ENCODE peak calls at places on chromosomes 3 and 15, in seven cellular contexts. N is mammary epithelial cell, V is heart left ventricle, O is ovary, B is cardiac muscle cell, K is left ventricle myocardium inferior, L is A549. D is an unnamed sample.

GRCh38 chr3:51588724-51589123 is 50.2 kb downstream of the RAD54L2 start:
- DNase-seq in N (no peak), V (no peak), O (no peak), B (no peak), K (no peak), L (no peak), D (no peak)

GRCh38 chr3:111801697-111802655 is 57.1 kb upstream of the PHLDB2 start:
- DNase-seq in N (peak; percentile 90), V (no peak), O (no peak), B (no peak), K (no peak), L (peak; percentile 89), D (no peak)

GRCh38 chr3:61571516-61572336 is 10.4 kb downstream of the PTPRG start:
- DNase-seq in N (no peak), V (peak; percentile 46), O (peak; percentile 11), B (no peak), K (no peak), L (no peak), D (no peak)

GRCh38 chr3:177982034-177982433 is 554.2 kb upstream of the KCNMB2 start:
- DNase-seq in N (peak; percentile 1), V (no peak), O (no peak), B (no peak), K (no peak), L (no peak), D (no peak)

GRCh38 chr15:30905821-30906220 is 2.1 kb downstream of the FAN1 start:
- DNase-seq in N (no peak), V (no peak), O (no peak), B (peak; percentile 11), K (no peak), L (no peak), D (no peak)

GRCh38 chr3:194497799-194498575 is 11.2 kb upstream of the ATP13A3 start:
- DNase-seq in N (no peak), V (peak; percentile 52), O (no peak), B (no peak), K (no peak), L (no peak), D (no peak)

GRCh38 chr15:27722102-27722501 is 377.0 kb downstream of the OCA2 start:
- DNase-seq in N (no peak), V (no peak), O (no peak), B (no peak), K (no peak), L (no peak), D (no peak)

GRCh38 chr3:188241072-188241471 is 87.1 kb downstream of the LPP start:
- DNase-seq in N (no peak), V (peak; percentile 70), O (no peak), B (peak; percentile 67), K (peak; percentile 36), L (peak; percentile 55), D (peak; percentile 69)

GRCh38 chr15:62067448-62068044 is 769 bp downstream of the C2CD4A start:
- DNase-seq in N (peak; percentile 19), V (no peak), O (peak; percentile 12), B (peak; percentile 17), K (peak; percentile 31), L (peak; percentile 49), D (peak; percentile 77)

GRCh38 chr3:150293401-150294001 is 114.6 kb upstream of the TSC22D2 start:
- DNase-seq in N (no peak), V (no peak), O (no peak), B (no peak), K (no peak), L (no peak), D (no peak)

GRCh38 chr3:30342319-30343060 is 263.9 kb upstream of the TGFBR2 start:
- DNase-seq in N (peak; percentile 97), V (peak; percentile 58), O (no peak), B (no peak), K (no peak), L (peak; percentile 89), D (no peak)

GRCh38 chr3:193943200-193943599 is 192.7 kb upstream of the HES1 start:
- DNase-seq in N (no peak), V (no peak), O (peak; percentile 13), B (no peak), K (no peak), L (no peak), D (no peak)

GRCh38 chr15:67873777-67874176 is 33.9 kb upstream of the RNU6-1 start:
- DNase-seq in N (no peak), V (no peak), O (no peak), B (no peak), K (no peak), L (no peak), D (no peak)

GRCh38 chr3:129687586-129688125 is 81.2 kb upstream of the PLXND1 start:
- DNase-seq in N (no peak), V (no peak), O (no peak), B (no peak), K (no peak), L (no peak), D (no peak)
- H3K4me3 ChIP-seq in N (no peak overlapping the region), V (peak overlapping the region; percentile 52), O (no peak overlapping the region), B (no peak overlapping the region), K (peak overlapping the region; percentile 61), L (no peak overlapping the region), D (no peak overlapping the region)

DNA sequence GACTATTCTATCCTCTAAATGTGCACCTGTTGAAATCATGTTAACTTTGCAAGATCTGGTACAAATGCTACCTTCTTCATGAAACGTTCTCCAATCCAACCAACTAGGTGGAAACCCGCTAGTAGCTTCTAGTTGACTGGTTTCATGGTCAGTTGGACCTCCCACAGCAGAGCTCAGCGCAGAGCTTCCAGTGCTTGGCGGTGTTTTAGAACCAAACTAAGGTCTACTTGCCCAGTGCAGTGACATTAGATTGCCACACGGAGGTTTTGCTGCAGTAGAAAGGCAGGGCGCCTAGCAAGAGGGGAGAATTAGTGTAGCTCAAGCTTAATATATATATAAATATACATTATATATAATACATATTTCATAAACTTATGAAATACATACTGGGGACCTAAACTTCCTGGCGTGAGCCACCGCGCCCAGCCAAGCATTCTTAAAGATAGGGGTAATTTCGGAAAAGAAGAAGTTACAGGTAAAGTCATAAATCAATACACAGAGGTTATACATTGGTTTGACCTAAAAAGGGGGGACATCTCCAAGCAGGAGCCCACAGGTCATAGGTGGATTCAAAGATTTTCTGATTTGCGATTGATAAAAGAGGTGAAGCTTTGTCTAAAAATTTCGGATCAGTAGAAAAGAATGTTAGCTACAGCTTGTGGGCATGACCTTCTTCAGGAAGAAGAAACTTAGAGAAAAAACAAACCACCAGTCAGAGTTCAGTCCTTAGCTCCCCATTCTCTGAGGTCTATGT is 2.0 kb upstream of the OXSR1 start:
- DNase-seq in N (no peak), V (no peak), O (no peak), B (no peak), K (no peak), L (peak; percentile 53), D (no peak)
- TF ChIP-seq CTCF in N (peak; percentile 27), V (no peak), O (no peak), B (no peak), K (no peak), L (no peak), D (no peak)

DNA sequence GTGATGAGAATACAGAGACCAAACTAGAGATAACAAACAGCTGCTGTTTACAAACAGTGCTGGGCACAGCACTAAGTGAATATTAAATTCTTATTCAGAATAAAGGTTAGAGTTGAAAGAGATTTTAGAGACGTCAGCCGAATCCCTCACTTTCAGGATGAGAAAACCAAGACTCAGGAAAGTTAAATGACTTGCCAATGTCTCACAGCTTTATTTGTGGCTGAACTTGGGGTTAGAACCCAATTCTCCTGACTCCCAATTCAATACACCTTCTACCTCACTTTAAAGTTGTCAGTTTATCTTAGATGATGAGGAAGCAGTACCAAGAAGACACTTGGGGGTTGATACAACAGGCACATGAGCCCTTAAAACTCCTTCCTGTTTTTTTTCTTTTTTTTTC is 180.9 kb downstream of the GAP43 start:
- DNase-seq in N (no peak), V (no peak), O (no peak), B (no peak), K (no peak), L (no peak), D (no peak)
- H3K27ac ChIP-seq in N (peak overlapping the region; percentile 94), V (no peak overlapping the region), O (no peak overlapping the region), B (no peak overlapping the region), K (no peak overlapping the region), L (peak overlapping the region; percentile 75), D (no peak overlapping the region)

DNA sequence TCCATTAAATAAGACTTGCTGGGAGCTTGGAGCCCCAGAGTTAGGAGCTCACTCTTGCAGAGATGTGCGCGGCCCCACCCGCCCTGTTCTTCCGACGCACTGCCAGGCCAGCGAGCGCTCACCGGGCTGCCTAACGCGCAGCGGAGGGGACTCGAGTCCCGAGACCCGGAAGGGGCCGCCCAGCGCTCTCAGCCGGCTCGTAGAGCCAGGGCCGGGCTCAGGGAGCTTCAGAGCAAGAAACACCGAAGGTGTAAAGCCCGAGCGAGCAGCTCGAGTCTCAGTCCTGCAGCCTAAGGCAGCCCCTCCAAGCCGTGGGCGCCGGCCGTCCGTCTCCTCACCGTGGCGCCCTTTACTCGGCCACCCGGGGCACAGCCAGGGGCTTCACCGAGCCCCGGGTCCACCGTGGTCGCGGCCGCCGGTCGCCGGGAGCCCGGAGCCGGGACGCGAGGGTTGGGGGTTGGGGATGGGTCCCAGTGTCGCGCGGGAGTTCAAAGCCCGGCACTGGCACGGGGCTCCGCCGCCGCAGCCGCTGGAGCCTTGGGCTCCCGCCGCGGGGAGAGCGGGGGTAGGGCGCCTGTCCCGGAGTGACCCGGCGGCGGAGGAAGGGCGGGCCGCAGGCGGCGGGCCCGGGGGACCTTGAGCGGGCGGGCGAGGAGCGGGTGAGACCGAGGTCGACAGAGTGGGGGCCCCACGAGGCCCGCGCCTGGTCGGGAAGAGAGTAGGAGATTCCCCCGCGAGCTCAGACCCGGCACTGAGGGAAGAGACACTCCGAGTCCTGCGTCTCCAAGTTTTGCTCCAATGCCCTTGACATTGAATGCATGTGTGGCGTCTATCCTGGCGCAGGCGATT is 26.9 kb upstream of the THRB start:
- DNase-seq in N (peak; percentile 48), V (peak; percentile 68), O (peak; percentile 28), B (peak; percentile 71), K (peak; percentile 76), L (peak; percentile 28), D (peak; percentile 87)
- H3K4me3 ChIP-seq in N (peak overlapping the region; percentile 36), V (peak overlapping the region; percentile 91), O (peak overlapping the region; percentile 54), B (peak overlapping the region; percentile 61), K (peak overlapping the region; percentile 75), L (peak overlapping the region; percentile 73), D (peak overlapping the region; percentile 68)

DNA sequence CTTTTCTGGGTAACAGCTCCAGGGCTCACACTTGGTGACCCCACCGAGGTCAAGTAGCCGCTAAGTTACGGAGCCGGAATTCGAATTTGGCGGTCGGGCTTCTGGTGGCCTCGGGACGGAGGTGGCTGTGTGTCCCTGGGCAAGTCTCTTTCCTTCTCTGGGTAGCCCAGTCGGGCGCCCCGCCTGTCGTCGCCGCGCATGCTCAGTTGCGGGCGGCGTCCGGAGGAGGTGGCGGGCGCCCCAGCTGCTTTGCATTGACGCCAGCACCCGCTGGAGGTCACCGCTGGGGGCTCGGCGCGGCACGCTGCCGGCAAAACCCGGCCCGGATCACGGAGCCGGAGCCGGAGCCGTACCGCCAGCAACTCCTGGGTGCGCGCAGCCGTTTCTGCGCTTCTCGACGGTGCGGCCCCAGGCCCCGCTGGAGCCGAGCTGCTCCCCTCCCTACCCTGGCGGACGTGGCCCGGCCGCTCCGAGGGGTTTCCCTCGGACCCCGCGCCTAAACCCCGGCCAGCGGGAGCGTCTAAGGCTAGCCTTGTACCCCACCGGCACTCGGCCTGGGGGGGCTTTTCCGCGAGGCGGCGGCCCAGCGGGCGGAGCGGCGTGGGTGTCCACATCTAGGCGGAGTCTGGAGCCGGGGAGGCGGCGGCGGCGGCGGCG is 474 bp upstream of the PDE8A start:
- DNase-seq in N (peak; percentile 99), V (peak; percentile 97), O (peak; percentile 92), B (peak; percentile 94), K (peak; percentile 95), L (peak; percentile 99), D (peak; percentile 98)
- TF ChIP-seq CTCF in N (peak; percentile 25), V (peak; percentile 51), O (peak; percentile 61), B (peak; percentile 7), K (peak; percentile 50), L (peak; percentile 11), D (peak; percentile 20)

GRCh38 chr15:85457392-85457968 is 77.1 kb downstream of the AKAP13 start:
- DNase-seq in N (no peak), V (no peak), O (no peak), B (no peak), K (no peak), L (peak; percentile 39), D (no peak)
- H3K27ac ChIP-seq in N (no peak overlapping the region), V (peak overlapping the region; percentile 14), O (no peak overlapping the region), B (peak overlapping the region; percentile 35), K (peak overlapping the region; percentile 44), L (no peak overlapping the region), D (no peak overlapping the region)